ENCODE peak calls at places on chromosomes 5 and 9, in five cellular contexts. One of them, this sample, is unnamed. For H3K27me3, the result is how much of the 10 kb centered on the place peaks cover.

GRCh38 chr9:18888241-18888794 is 144.7 kb downstream of the SAXO1 start:
- DNase-seq in H1: no peak
- DNase-seq in CD8-positive, alpha-beta T cell: no peak
- DNase-seq in prostate gland: no peak
- DNase-seq in left lung: no peak
- DNase-seq in this sample: no peak

GRCh38 chr5:14069021-14069420 is 74.1 kb upstream of the TRIO start:
- DNase-seq in H1: no peak
- DNase-seq in CD8-positive, alpha-beta T cell: no peak
- DNase-seq in prostate gland: no peak
- DNase-seq in left lung: no peak
- DNase-seq in this sample: no peak

GRCh38 chr5:126884269-126884819 is 107.4 kb downstream of the LMNB1 start:
- DNase-seq in H1: no peak
- DNase-seq in CD8-positive, alpha-beta T cell: no peak
- DNase-seq in prostate gland: no peak
- DNase-seq in left lung: no peak
- DNase-seq in this sample: no peak

GRCh38 chr5:154370119-154370518 is 75.7 kb upstream of the SAP30L start:
- DNase-seq in H1: no peak
- DNase-seq in CD8-positive, alpha-beta T cell: no peak
- DNase-seq in prostate gland: no peak
- DNase-seq in left lung: no peak
- DNase-seq in this sample: no peak

GRCh38 chr5:112647428-112647827 is 90.3 kb upstream of the APC start:
- DNase-seq in H1: peak
- DNase-seq in CD8-positive, alpha-beta T cell: no peak
- DNase-seq in prostate gland: no peak
- DNase-seq in left lung: no peak
- DNase-seq in this sample: no peak

GRCh38 chr5:174608631-174609097 is 115.7 kb upstream of the MSX2 start:
- DNase-seq in H1: no peak
- DNase-seq in CD8-positive, alpha-beta T cell: no peak
- DNase-seq in prostate gland: peak
- DNase-seq in left lung: peak
- DNase-seq in this sample: no peak

GRCh38 chr9:78692871-78693270 is 395.9 kb downstream of the PSAT1 start:
- DNase-seq in H1: no peak
- DNase-seq in CD8-positive, alpha-beta T cell: no peak
- DNase-seq in prostate gland: no peak
- DNase-seq in left lung: no peak
- DNase-seq in this sample: no peak

GRCh38 chr9:4810565-4810964 is 17.8 kb downstream of the RCL1 start:
- DNase-seq in H1: no peak
- DNase-seq in CD8-positive, alpha-beta T cell: no peak
- DNase-seq in prostate gland: no peak
- DNase-seq in left lung: no peak
- DNase-seq in this sample: no peak

GRCh38 chr9:20319641-20320337 is 302.5 kb downstream of the MLLT3 start:
- DNase-seq in H1: no peak
- DNase-seq in CD8-positive, alpha-beta T cell: no peak
- DNase-seq in prostate gland: peak
- DNase-seq in left lung: no peak
- DNase-seq in this sample: no peak

GRCh38 chr9:95570150-95570549 is 53.4 kb upstream of the PTCH1 start:
- DNase-seq in H1: no peak
- DNase-seq in CD8-positive, alpha-beta T cell: no peak
- DNase-seq in prostate gland: no peak
- DNase-seq in left lung: peak
- DNase-seq in this sample: no peak

GRCh38 chr5:67092447-67093023 is 104.1 kb downstream of the CD180 start:
- DNase-seq in H1: no peak
- DNase-seq in CD8-positive, alpha-beta T cell: no peak
- DNase-seq in prostate gland: peak
- DNase-seq in left lung: no peak
- DNase-seq in this sample: no peak

GRCh38 chr9:111399772-111400563 is 69.9 kb upstream of the OR2K2 start:
- DNase-seq in H1: peak
- DNase-seq in CD8-positive, alpha-beta T cell: no peak
- DNase-seq in prostate gland: no peak
- DNase-seq in left lung: peak
- DNase-seq in this sample: no peak

GRCh38 chr9:70053864-70054263 is 10.2 kb downstream of the MAMDC2 start:
- DNase-seq in H1: no peak
- DNase-seq in CD8-positive, alpha-beta T cell: no peak
- DNase-seq in prostate gland: peak
- DNase-seq in left lung: no peak
- DNase-seq in this sample: no peak

GRCh38 chr9:111961575-111961974 is 65.0 kb downstream of the UGCG start:
- DNase-seq in H1: no peak
- DNase-seq in CD8-positive, alpha-beta T cell: no peak
- DNase-seq in prostate gland: no peak
- DNase-seq in left lung: no peak
- DNase-seq in this sample: no peak

GRCh38 chr5:173808079-173808808 is 79.9 kb upstream of the CPEB4 start:
- DNase-seq in H1: no peak
- DNase-seq in CD8-positive, alpha-beta T cell: no peak
- DNase-seq in prostate gland: no peak
- DNase-seq in left lung: no peak
- DNase-seq in this sample: no peak

GRCh38 chr9:97502984-97503861 is 1.8 kb downstream of the TMOD1 start:
- DNase-seq in H1: no peak
- DNase-seq in CD8-positive, alpha-beta T cell: no peak
- DNase-seq in prostate gland: no peak
- DNase-seq in left lung: peak
- DNase-seq in this sample: no peak
- H3K27ac ChIP-seq in H1: no peak
- H3K27ac ChIP-seq in CD8-positive, alpha-beta T cell: no peak
- H3K27ac ChIP-seq in prostate gland: peak
- H3K27ac ChIP-seq in left lung: no peak
- H3K27ac ChIP-seq in this sample: peak

GRCh38 chr9:136203406-136204085 is 1.4 kb downstream of the LHX3 start:
- DNase-seq in H1: no peak
- DNase-seq in CD8-positive, alpha-beta T cell: no peak
- DNase-seq in prostate gland: no peak
- DNase-seq in left lung: no peak
- DNase-seq in this sample: no peak
- H3K27me3 ChIP-seq in H1: half or more
- H3K27me3 ChIP-seq in CD8-positive, alpha-beta T cell: under half
- H3K27me3 ChIP-seq in prostate gland: half or more
- H3K27me3 ChIP-seq in left lung: half or more
- H3K27me3 ChIP-seq in this sample: half or more

GRCh38 chr5:1640276-1640898 is 116.6 kb upstream of the LPCAT1 start:
- DNase-seq in H1: no peak
- DNase-seq in CD8-positive, alpha-beta T cell: no peak
- DNase-seq in prostate gland: no peak
- DNase-seq in left lung: peak
- DNase-seq in this sample: no peak

GRCh38 chr5:1639757-1640156 is 116.0 kb upstream of the LPCAT1 start:
- DNase-seq in H1: no peak
- DNase-seq in CD8-positive, alpha-beta T cell: no peak
- DNase-seq in prostate gland: no peak
- DNase-seq in left lung: peak
- DNase-seq in this sample: no peak

GRCh38 chr5:1636981-1637638 is 113.3 kb upstream of the LPCAT1 start:
- DNase-seq in H1: no peak
- DNase-seq in CD8-positive, alpha-beta T cell: no peak
- DNase-seq in prostate gland: no peak
- DNase-seq in left lung: peak
- DNase-seq in this sample: no peak

GRCh38 chr5:1638658-1639400 is 115.1 kb upstream of the LPCAT1 start:
- DNase-seq in H1: no peak
- DNase-seq in CD8-positive, alpha-beta T cell: no peak
- DNase-seq in prostate gland: no peak
- DNase-seq in left lung: peak
- DNase-seq in this sample: peak

DNA sequence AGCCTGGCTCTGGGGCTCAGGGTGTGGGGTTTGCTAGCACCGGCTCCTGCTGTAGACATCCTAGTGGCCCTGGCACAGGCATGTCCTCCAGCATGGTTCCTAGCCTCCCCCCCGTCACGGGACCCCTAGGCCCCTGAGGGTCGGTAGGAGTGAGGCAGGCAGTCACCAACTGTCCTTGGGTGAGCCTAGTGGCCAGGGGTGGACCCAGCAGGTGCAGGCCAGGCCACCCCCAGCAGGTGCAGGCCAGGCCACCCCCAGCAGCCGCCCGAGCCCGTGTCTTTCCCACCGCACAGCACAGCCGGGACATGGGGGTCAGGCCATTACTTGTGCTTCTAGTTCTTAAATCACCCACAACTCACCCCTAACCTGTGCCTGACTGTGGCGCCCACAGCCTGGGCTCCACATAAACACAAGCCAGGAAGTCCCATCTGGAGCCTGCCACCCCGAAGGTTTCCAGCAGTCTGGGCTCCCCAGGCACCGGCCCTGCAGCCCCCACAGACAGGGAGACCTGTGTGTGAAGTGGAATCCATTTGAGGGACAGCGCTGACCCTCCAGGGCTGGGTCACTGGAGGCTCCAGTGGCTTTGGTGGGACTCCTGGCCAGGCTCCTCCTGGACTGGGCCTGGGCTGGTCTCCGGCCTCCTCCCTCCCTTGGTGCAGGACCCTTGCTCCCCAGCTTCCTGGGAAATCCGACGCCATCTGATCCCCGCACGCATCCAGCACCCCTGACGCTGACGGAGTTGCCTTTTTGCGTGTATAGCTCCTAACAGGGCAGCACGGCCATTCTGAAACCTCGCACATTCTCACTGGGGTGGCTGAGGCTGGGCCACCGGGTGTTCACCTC is 114.1 kb upstream of the LPCAT1 start:
- DNase-seq in H1: no peak
- DNase-seq in CD8-positive, alpha-beta T cell: no peak
- DNase-seq in prostate gland: no peak
- DNase-seq in left lung: peak
- DNase-seq in this sample: peak
- TF ChIP-seq CTCF in H1: no peak
- TF ChIP-seq CTCF in CD8-positive, alpha-beta T cell: no peak
- TF ChIP-seq CTCF in prostate gland: no peak
- TF ChIP-seq CTCF in left lung: no peak
- TF ChIP-seq CTCF in this sample: no peak

GRCh38 chr5:55599148-55600050 is 64.6 kb upstream of the PLPP1 start:
- DNase-seq in H1: no peak
- DNase-seq in CD8-positive, alpha-beta T cell: no peak
- DNase-seq in prostate gland: no peak
- DNase-seq in left lung: no peak
- DNase-seq in this sample: no peak
- H3K27ac ChIP-seq in H1: no peak
- H3K27ac ChIP-seq in CD8-positive, alpha-beta T cell: no peak
- H3K27ac ChIP-seq in prostate gland: peak
- H3K27ac ChIP-seq in left lung: peak
- H3K27ac ChIP-seq in this sample: peak

DNA sequence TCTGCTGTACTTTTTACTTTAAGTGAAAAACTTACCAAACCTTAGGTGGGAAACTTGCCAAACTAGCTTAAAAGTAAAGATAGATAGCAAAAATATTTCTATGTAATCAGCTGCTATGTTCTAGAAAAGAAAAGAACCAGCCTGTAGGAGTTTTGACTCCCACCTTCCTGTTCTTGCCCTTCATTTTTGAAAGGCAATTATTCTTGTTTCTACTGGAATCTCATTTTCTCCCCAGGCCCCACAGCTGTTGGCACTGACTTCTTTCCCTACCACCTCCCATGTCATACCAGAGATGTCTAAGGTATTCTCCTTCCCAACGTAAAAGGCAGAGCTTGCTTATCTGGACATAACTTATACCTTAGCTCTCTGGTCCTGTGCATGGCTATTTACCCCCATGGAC is 389.7 kb downstream of the ARHGEF28 start:
- DNase-seq in H1: no peak
- DNase-seq in CD8-positive, alpha-beta T cell: no peak
- DNase-seq in prostate gland: no peak
- DNase-seq in left lung: no peak
- DNase-seq in this sample: no peak
- H3K27me3 ChIP-seq in H1: under half
- H3K27me3 ChIP-seq in CD8-positive, alpha-beta T cell: under half
- H3K27me3 ChIP-seq in prostate gland: under half
- H3K27me3 ChIP-seq in left lung: under half
- H3K27me3 ChIP-seq in this sample: under half

This sample was measured in breast epithelium.